ENCODE peak calls at places on chromosomes 1 and 21, in nine cellular contexts. G is activated CD4-positive, alpha-beta T cell treated with anti-CD3 and anti-CD28 coated beads, Interleukin-2, amount 50 U/mL, for 4 hours; N is AG09319; C is T-helper 22 cell; P is NCI-H345; Z is NCI-H1417 treated with DMSO at 0.1 percent for 48 hours; F is hepatic stellate cell; I is NCI-H187; W is DMS 273 treated with DMSO at 0.1 percent for 48 hours. L is an unnamed sample.

GRCh38 chr1:39139723-39140360 is 64.7 kb upstream of the MACF1 start:
- DNase-seq in P (no peak), F (no peak), W (no peak), I (no peak), G (no peak), Z (no peak), C (no peak), N (no peak), L (no peak)

GRCh38 chr1:117842408-117843170 is 86.8 kb downstream of the GDAP2 start:
- DNase-seq in G (no peak), F (no peak), P (no peak), C (no peak), Z (no peak), I (no peak), N (no peak), W (no peak), L (no peak)

GRCh38 chr1:10910490-10911273 is 101.8 kb upstream of the TARDBP start:
- DNase-seq in P (no peak), I (no peak), Z (no peak), C (no peak), N (no peak), G (no peak), W (no peak), F (no peak), L (no peak)

GRCh38 chr21:37030864-37031263 is 24.4 kb downstream of the RIPPLY3 start:
- DNase-seq in I (no peak), Z (no peak), P (no peak), W (no peak), N (no peak), G (no peak), F (no peak), C (no peak), L (no peak)

GRCh38 chr1:39189592-39190041 is 14.9 kb upstream of the MACF1 start:
- DNase-seq in N (no peak), G (no peak), Z (no peak), W (no peak), P (no peak), F (peak), C (no peak), I (no peak), L (no peak)

GRCh38 chr1:193537266-193538003 is 351.0 kb upstream of the B3GALT2 start:
- DNase-seq in Z (no peak), C (no peak), W (no peak), P (no peak), I (no peak), N (no peak), G (peak), F (no peak), L (peak)

GRCh38 chr1:165890684-165891083 is 63.3 kb downstream of the UCK2 start:
- DNase-seq in N (no peak), Z (no peak), G (no peak), C (no peak), F (no peak), P (no peak), I (no peak), W (no peak), L (no peak)

GRCh38 chr1:241447056-241447649 is 72.4 kb downstream of the FH start:
- DNase-seq in I (no peak), F (no peak), N (no peak), Z (no peak), W (peak), G (no peak), P (no peak), C (no peak), L (no peak)

GRCh38 chr1:165463978-165464377 is 19.1 kb upstream of the RXRG start:
- DNase-seq in I (no peak), N (no peak), C (no peak), W (no peak), P (no peak), F (no peak), Z (no peak), G (no peak), L (no peak)

GRCh38 chr1:27618341-27619067 is 14.6 kb upstream of the AHDC1 start:
- DNase-seq in W (no peak), C (no peak), P (no peak), Z (no peak), F (no peak), I (no peak), G (no peak), N (no peak), L (peak)

GRCh38 chr1:44905276-44905675 is 62.2 kb upstream of the PTCH2 start:
- DNase-seq in Z (no peak), P (no peak), W (no peak), N (no peak), F (no peak), C (no peak), G (no peak), I (no peak), L (no peak)

L was measured in activated CD4-positive, alpha-beta memory T cell treated with anti-CD3 and anti-CD28 coated beads, Interleukin-2, amount 10 ng/mL, durations not matched to agents 7 days and 5 days.